ENCODE peak calls at places on chromosomes 3 and 15, in seven cellular contexts. B is stomach; S is mesenchymal stem cell; H is body of pancreas; I is CD8-positive, alpha-beta T cell; G is H1; M is tibial artery. L is an unnamed sample. For H3K4me1, the result is how much of the 10 kb centered on the place peaks cover.

GRCh38 chr3:159941043-159941994 is 47.3 kb upstream of the IL12A start:
- DNase-seq in B (no peak), S (no peak), H (no peak), I (no peak), G (no peak), M (no peak), L (no peak)

GRCh38 chr15:67089218-67090193 is 24.1 kb downstream of the SMAD3 start:
- DNase-seq in B (no peak), S (peak), H (peak), I (no peak), G (no peak), M (no peak), L (no peak)

GRCh38 chr3:160686955-160687535 is 10.1 kb downstream of the ARL14 start:
- DNase-seq in B (no peak), S (peak), H (no peak), I (no peak), G (no peak), M (no peak), L (no peak)

GRCh38 chr3:181916018-181916417 is 204.3 kb downstream of the SOX2 start:
- DNase-seq in B (no peak), S (no peak), H (no peak), I (no peak), G (no peak), M (no peak), L (no peak)

GRCh38 chr3:195040094-195040493 is 230.9 kb downstream of the XXYLT1 start:
- DNase-seq in B (no peak), S (no peak), H (no peak), I (no peak), G (no peak), M (no peak), L (peak)

GRCh38 chr15:89041507-89041906 is 46.7 kb upstream of the ABHD2 start:
- DNase-seq in B (no peak), S (no peak), H (no peak), I (no peak), G (no peak), M (no peak), L (no peak)

GRCh38 chr15:56613826-56614225 is 119.5 kb downstream of the ZNF280D start:
- DNase-seq in B (no peak), S (no peak), H (no peak), I (no peak), G (no peak), M (no peak), L (no peak)

GRCh38 chr3:148902173-148902791 is 37.2 kb downstream of the CPA3 start:
- DNase-seq in B (no peak), S (peak), H (no peak), I (no peak), G (no peak), M (no peak), L (no peak)

GRCh38 chr3:55292360-55292759 is 194.7 kb downstream of the WNT5A start:
- DNase-seq in B (no peak), S (no peak), H (no peak), I (no peak), G (no peak), M (no peak), L (no peak)

GRCh38 chr3:38731522-38731921 is 82.0 kb upstream of the SCN5A start:
- DNase-seq in B (no peak), S (no peak), H (no peak), I (no peak), G (no peak), M (no peak), L (no peak)

GRCh38 chr15:70451861-70452653 is 311.3 kb downstream of the UACA start:
- DNase-seq in B (peak), S (no peak), H (no peak), I (no peak), G (no peak), M (no peak), L (no peak)

GRCh38 chr3:12518266-12519028 is 26.9 kb downstream of the MKRN2OS start:
- DNase-seq in B (no peak), S (no peak), H (no peak), I (no peak), G (no peak), M (no peak), L (no peak)

GRCh38 chr15:90394074-90394473 is 6.0 kb downstream of the IQGAP1 start:
- DNase-seq in B (no peak), S (no peak), H (no peak), I (no peak), G (no peak), M (no peak), L (no peak)

GRCh38 chr3:34583451-34583850 is 785.0 kb downstream of the PDCD6IP start:
- DNase-seq in B (no peak), S (no peak), H (no peak), I (no peak), G (no peak), M (no peak), L (no peak)

GRCh38 chr3:193342551-193342950 is 36.0 kb downstream of the ATP13A5 start:
- DNase-seq in B (no peak), S (no peak), H (no peak), I (no peak), G (no peak), M (no peak), L (no peak)

GRCh38 chr3:50204804-50205718 is at the start of gene SLC38A3:
- DNase-seq in B (peak), S (no peak), H (peak), I (no peak), G (no peak), M (no peak), L (no peak)

GRCh38 chr3:195388380-195388779 is 54.4 kb downstream of the ACAP2 start:
- DNase-seq in B (no peak), S (no peak), H (no peak), I (no peak), G (no peak), M (no peak), L (no peak)

GRCh38 chr3:16101295-16102186 is 72.9 kb upstream of the GALNT15 start:
- DNase-seq in B (no peak), S (no peak), H (no peak), I (no peak), G (peak), M (no peak), L (peak)

GRCh38 chr15:28110416-28110975 is 11.4 kb upstream of the OCA2 start:
- DNase-seq in B (no peak), S (no peak), H (no peak), I (no peak), G (no peak), M (peak), L (no peak)

GRCh38 chr3:10822055-10822454 is 6.0 kb downstream of the SLC6A11 start:
- DNase-seq in B (no peak), S (no peak), H (no peak), I (no peak), G (no peak), M (no peak), L (no peak)

GRCh38 chr3:89560546-89560945 is 453.1 kb downstream of the EPHA3 start:
- DNase-seq in B (no peak), S (peak), H (no peak), I (no peak), G (no peak), M (no peak), L (no peak)

GRCh38 chr3:187719628-187720336 is 17.4 kb upstream of the RTP2 start:
- DNase-seq in B (no peak), S (no peak), H (peak), I (no peak), G (no peak), M (no peak), L (no peak)

GRCh38 chr15:68576253-68577236 is 2.2 kb upstream of the CORO2B start:
- DNase-seq in B (no peak), S (no peak), H (no peak), I (no peak), G (no peak), M (no peak), L (peak)

GRCh38 chr15:101542306-101543025 is 53.0 kb upstream of the PCSK6 start:
- DNase-seq in B (no peak), S (no peak), H (no peak), I (no peak), G (no peak), M (peak), L (no peak)

GRCh38 chr3:30227571-30228301 is 378.7 kb upstream of the TGFBR2 start:
- DNase-seq in B (no peak), S (peak), H (no peak), I (no peak), G (no peak), M (no peak), L (no peak)

GRCh38 chr3:125115640-125116039 is 59.8 kb upstream of the HEG1 start:
- DNase-seq in B (no peak), S (no peak), H (no peak), I (no peak), G (no peak), M (no peak), L (no peak)

GRCh38 chr3:196620228-196620627 is 19.3 kb upstream of the NRROS start:
- DNase-seq in B (no peak), S (peak), H (peak), I (no peak), G (no peak), M (peak), L (no peak)

GRCh38 chr15:48733615-48734014 is 77.3 kb downstream of the CEP152 start:
- DNase-seq in B (no peak), S (no peak), H (no peak), I (no peak), G (no peak), M (no peak), L (no peak)

GRCh38 chr15:44712108-44713005 is 1.0 kb downstream of the B2M start:
- DNase-seq in B (peak), S (peak), H (peak), I (peak), G (no peak), M (peak), L (peak)

GRCh38 chr3:196422976-196423781 is 9.0 kb downstream of the UBXN7 start:
- DNase-seq in B (peak), S (no peak), H (peak), I (no peak), G (no peak), M (peak), L (peak)

DNA sequence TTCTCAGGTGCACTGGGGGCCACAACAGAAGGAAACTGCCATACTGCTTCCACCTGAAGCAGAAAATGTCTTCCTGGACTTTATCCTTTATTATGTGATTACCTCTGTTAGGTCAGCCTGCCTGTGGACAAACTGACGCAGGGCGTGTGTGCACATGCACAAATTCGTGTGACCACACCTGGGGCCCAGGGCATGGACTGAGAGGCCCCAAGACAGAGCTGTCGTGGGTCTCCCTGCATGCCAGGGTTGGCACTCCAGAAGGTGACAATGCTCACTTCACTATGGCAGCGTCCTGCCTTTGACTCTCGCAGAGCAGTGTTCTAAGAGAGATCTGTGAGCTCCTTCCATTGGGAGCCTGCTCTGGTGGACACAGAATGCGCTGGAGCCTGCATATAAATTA is 34.5 kb downstream of the CCDC12 start:
- DNase-seq in B (no peak), S (no peak), H (no peak), I (no peak), G (no peak), M (no peak), L (no peak)
- H3K4me1 ChIP-seq in B (half or more), S (half or more), H (half or more), I (under half), G (under half), M (under half), L (under half)

DNA sequence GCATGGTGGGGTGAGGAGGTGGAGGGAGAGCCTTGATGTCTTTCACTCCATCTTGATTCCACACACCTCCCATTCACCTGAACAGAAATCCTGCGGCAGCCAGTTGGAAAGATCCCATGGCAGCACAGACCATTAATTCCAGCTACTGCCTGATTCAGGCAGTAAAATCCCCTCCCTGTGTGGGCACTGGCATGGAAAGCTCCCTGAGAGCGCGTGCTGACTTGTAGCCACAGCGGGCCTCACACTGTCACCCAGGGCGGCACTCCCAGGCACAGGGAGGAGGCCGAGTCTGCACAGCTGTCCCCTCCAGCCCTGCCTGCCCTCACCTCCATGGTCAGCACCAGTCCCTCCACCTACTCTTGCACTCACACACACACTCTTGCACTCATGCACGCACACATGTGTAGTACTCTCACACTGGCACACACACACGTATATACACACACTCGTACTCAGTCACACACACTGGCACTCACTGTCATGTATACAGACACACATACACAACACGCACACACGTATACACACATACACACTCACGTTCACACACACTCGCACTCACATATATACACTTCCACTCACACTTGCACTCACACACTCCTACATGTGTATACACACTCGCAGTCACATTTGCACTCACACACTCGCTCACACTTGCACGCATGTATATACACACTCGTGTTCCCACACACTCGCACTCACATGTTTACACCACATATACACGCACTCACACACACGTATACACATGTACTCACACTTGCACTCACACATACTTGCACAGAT is 1.7 kb downstream of the PLA2G4F start:
- DNase-seq in B (no peak), S (no peak), H (no peak), I (no peak), G (no peak), M (no peak), L (no peak)
- H3K4me3 ChIP-seq in B (no peak), S (no peak), H (no peak), I (no peak), G (no peak), M (no peak), L (no peak)

GRCh38 chr15:78449220-78449999 is 11.4 kb downstream of the IREB2 start:
- DNase-seq in B (no peak), S (peak), H (no peak), I (no peak), G (no peak), M (no peak), L (no peak)

GRCh38 chr15:78444255-78444654 is 6.2 kb downstream of the IREB2 start:
- DNase-seq in B (no peak), S (no peak), H (no peak), I (no peak), G (no peak), M (no peak), L (no peak)

GRCh38 chr15:78448441-78449219 is 10.6 kb downstream of the IREB2 start:
- DNase-seq in B (no peak), S (peak), H (no peak), I (no peak), G (no peak), M (no peak), L (no peak)

GRCh38 chr15:78445875-78446274 is 7.9 kb downstream of the IREB2 start:
- DNase-seq in B (no peak), S (no peak), H (no peak), I (no peak), G (no peak), M (no peak), L (no peak)

DNA sequence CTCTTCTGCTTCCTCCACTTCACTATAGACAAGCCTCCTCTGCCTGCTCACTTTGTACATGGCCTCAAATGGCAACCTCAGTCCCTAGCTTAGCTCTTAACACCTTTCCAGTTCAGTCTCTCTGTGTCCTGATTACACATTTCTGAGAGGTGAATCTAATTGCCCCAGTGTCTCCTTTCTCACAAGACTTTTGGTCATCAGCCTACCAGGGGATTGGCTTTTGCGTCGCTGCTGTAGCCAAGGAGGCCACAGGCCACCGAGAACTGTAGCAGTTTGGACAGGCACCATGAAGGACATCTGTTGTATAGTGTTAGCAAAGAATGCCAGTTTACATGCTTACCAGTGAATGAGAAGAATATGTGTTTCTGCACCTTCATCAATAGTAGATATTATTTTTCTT is 8.5 kb downstream of the IREB2 start:
- DNase-seq in B (no peak), S (no peak), H (no peak), I (no peak), G (no peak), M (no peak), L (no peak)
- H3K4me1 ChIP-seq in B (half or more), S (under half), H (under half), I (under half), G (under half), M (under half), L (under half)

DNA sequence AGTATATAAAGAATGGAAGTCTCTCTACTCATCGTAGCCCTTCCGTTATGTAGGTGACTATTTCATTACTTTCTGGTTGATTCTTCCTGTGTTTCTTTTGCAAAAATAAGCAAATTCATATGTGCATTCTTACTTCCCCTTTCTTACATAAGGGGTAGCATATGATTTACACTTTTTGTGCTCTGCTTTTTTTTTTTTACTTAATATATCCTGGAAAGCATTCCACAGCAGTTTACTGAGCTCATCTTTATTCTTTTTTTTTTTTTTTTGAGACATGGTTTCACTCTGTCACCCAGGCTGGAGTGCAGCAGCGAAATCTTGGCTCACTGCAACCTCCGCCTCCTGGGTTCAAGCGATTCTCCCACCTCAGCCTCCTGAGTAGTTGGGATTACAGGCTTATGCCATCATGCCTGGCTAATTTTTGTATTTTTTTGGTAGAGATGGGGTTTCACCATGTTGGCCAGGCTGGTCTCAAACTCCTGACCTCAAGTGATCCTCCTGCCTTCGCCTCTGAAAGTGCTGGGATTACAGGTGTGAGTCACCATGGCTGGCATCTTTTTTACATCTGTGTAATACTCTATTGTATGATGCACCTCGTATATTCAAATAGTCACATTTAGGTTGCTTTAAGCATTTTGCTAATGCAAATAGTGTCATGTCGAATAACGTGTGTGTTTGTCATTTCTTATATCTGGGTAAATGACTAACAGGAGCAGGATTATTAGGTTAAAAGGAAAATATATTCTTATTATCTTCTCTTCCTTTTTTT is 13.1 kb downstream of the SCAMP5 start:
- DNase-seq in B (no peak), S (no peak), H (no peak), I (no peak), G (no peak), M (no peak), L (no peak)
- H3K4me3 ChIP-seq in B (no peak), S (no peak), H (no peak), I (no peak), G (no peak), M (no peak), L (no peak)

DNA sequence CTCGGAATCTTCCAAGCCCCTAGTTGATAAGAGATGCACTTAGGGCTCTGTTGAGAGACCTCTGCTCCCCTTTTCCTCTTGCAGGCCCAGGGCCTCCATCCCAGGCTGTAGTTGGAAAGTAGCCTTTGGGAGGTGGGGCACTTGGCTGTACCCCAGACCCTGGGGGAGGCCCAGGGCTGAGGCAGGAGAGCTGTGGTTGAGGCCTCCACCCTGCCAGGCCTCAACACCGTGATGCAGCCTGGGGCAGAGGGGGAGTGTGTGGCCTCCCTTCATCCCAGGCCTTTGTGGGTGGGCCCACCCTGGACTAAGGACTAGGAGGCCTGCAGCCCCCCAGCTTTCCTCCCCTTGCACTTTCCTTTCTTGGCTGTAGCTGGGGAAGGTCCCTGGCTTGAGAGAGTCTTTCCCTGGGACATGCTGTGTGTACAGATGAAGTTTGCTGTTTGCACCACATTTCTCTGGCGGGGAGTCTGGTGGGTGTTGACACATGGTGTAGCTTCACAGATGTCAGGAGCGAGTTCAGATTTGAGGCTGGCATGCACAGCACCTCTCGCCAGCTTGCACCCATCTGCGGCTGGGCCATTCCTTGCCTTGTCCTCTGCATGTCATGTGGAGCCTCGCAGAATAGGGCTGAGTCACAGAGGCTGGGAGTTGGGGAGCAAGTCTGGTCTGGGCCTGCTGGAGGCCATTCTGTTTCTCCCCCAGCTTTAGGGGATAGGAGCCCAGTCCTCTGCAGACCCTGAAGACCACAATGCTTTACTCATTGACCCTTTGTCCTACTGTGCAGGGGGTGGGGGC is 13.7 kb downstream of the PLEKHO2 start:
- DNase-seq in B (no peak), S (peak), H (no peak), I (no peak), G (no peak), M (no peak), L (no peak)
- H3K4me1 ChIP-seq in B (half or more), S (half or more), H (under half), I (under half), G (under half), M (half or more), L (under half)

GRCh38 chr15:42088801-42089640 is 5.3 kb downstream of the PLA2G4D start:
- DNase-seq in B (peak), S (no peak), H (peak), I (no peak), G (no peak), M (no peak), L (no peak)

GRCh38 chr15:42090781-42091180 is 3.6 kb downstream of the PLA2G4D start:
- DNase-seq in B (no peak), S (no peak), H (no peak), I (no peak), G (no peak), M (no peak), L (peak)

GRCh38 chr15:42091753-42092665 is 2.4 kb downstream of the PLA2G4D start:
- DNase-seq in B (no peak), S (no peak), H (no peak), I (no peak), G (no peak), M (no peak), L (no peak)

GRCh38 chr15:42089942-42090341 is 4.4 kb downstream of the PLA2G4D start:
- DNase-seq in B (no peak), S (no peak), H (no peak), I (no peak), G (no peak), M (no peak), L (no peak)

GRCh38 chr15:42090375-42090774 is 4.0 kb downstream of the PLA2G4D start:
- DNase-seq in B (peak), S (no peak), H (no peak), I (no peak), G (no peak), M (no peak), L (no peak)
- H3K4me3 ChIP-seq in B (no peak), S (no peak), H (no peak), I (no peak), G (no peak), M (no peak), L (no peak)